ENCODE peak calls at places on chromosome 3, in five cellular contexts. Y is PC-3; Z is IMR-90; P is CD4-positive, alpha-beta T cell; R is prostate gland. J is an unnamed sample.

GRCh38 chr3:45666729-45667440 is 22.3 kb upstream of the SACM1L start:
- DNase-seq in Y (peak), Z (peak), P (no peak), R (no peak), J (no peak)

GRCh38 chr3:72345237-72345878 is 502.9 kb downstream of the SHQ1 start:
- DNase-seq in Y (peak), Z (no peak), P (no peak), R (no peak), J (no peak)

GRCh38 chr3:108477511-108478147 is 32.8 kb downstream of the MYH15 start:
- DNase-seq in Y (peak), Z (peak), P (peak), R (peak), J (no peak)

GRCh38 chr3:170038434-170039110 is 777 bp downstream of the GPR160 start:
- DNase-seq in Y (peak), Z (no peak), P (peak), R (peak), J (no peak)

GRCh38 chr3:48119495-48120193 is 68.6 kb downstream of the CDC25A start:
- DNase-seq in Y (no peak), Z (peak), P (no peak), R (no peak), J (no peak)

GRCh38 chr3:128619146-128619890 is 31.3 kb downstream of the RPN1 start:
- DNase-seq in Y (peak), Z (peak), P (no peak), R (no peak), J (no peak)

GRCh38 chr3:11556851-11557644 is 86.7 kb downstream of the VGLL4 start:
- DNase-seq in Y (no peak), Z (peak), P (no peak), R (no peak), J (no peak)

GRCh38 chr3:33758278-33758677 is 40.2 kb upstream of the PDCD6IP start:
- DNase-seq in Y (no peak), Z (no peak), P (no peak), R (no peak), J (no peak)

GRCh38 chr3:157581331-157581730 is 78.1 kb upstream of the VEPH1 start:
- DNase-seq in Y (no peak), Z (peak), P (no peak), R (no peak), J (peak)

GRCh38 chr3:42769477-42770131 is 3.4 kb downstream of the CCDC13 start:
- DNase-seq in Y (no peak), Z (no peak), P (no peak), R (no peak), J (no peak)

GRCh38 chr3:147613710-147614109 is 204.5 kb downstream of the ZIC1 start:
- DNase-seq in Y (no peak), Z (no peak), P (no peak), R (no peak), J (no peak)

GRCh38 chr3:187713504-187713903 is 11.1 kb upstream of the RTP2 start:
- DNase-seq in Y (peak), Z (peak), P (no peak), R (no peak), J (no peak)

GRCh38 chr3:128736598-128736997 is 10.6 kb downstream of the RAB7A start:
- DNase-seq in Y (no peak), Z (peak), P (no peak), R (no peak), J (no peak)

GRCh38 chr3:128698211-128699011 is 27.6 kb upstream of the RAB7A start:
- DNase-seq in Y (peak), Z (no peak), P (no peak), R (peak), J (no peak)

GRCh38 chr3:126355251-126355650 is 2.0 kb downstream of the KLF15 start:
- DNase-seq in Y (no peak), Z (no peak), P (no peak), R (no peak), J (no peak)

GRCh38 chr3:172965256-172965655 is 175.8 kb downstream of the SPATA16 start:
- DNase-seq in Y (peak), Z (peak), P (no peak), R (no peak), J (no peak)

GRCh38 chr3:98778383-98778782 is 15.2 kb downstream of the ST3GAL6 start:
- DNase-seq in Y (no peak), Z (peak), P (no peak), R (no peak), J (no peak)

DNA sequence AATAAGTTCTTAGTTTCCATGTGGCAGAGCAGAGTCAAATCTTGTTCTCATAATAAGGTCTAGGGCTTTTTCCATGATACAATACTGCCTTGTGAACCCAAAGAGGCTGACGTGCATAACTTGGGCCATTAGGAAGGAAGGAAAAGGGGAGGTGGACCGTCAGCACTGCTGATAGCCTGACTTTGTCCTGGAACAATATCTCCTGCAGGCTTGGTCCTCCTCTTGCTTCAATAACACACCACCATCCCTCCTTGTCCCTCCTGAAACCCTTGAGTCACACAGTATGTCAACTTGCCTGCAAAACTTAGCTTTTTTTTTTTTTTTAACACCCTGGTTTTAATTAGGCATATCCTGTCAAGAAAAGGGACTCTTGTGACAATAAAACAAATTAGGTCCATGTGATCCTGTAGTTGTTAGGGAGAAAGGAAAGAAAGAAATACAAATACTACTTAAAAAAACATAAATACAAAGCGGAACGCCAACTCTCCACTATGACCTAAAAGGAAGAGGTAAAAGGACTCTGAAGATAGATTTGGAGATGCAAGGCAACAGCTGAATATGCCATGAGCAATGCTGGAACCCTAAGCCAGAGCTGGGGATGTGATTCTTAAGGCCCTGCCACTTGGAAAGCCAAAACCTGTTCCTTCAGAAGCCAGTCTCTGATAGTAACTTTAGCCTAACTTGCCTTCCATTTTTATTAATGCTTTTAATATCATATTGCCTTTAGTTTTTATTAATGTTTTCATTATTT is 67.0 kb downstream of the WWTR1 start:
- DNase-seq in Y (no peak), Z (no peak), P (no peak), R (no peak), J (no peak)
- H3K27ac ChIP-seq in Y (no peak), Z (no peak), P (no peak), R (no peak), J (no peak)

DNA sequence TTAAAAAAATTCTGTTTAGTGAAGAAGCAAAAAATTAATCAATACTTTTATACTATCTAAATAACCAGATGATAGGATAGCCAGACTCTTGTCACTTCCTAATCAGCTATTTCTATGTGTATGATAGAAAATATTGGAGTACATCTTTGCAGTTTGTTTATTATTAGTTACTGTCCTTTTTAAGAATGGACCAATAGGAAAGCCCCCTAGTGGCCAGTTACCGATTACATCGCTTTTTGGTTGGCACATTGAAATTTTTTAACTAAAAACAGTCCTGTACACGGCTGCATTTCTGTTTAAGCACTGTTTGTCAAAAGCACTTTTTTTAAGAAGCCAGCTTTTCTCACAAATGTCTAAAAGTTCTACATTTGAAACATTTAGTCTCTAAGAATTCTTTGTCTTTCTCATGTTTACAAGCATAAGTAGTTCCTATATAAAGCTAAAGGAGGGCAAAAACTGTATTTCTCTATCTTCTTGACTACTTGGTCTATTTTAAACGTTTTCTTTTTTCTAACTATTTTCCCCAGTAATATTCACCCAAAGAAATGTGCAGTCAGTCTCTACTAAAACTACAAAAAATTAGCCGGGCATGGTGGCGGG is 253.2 kb upstream of the LRTM1 start:
- DNase-seq in Y (peak), Z (no peak), P (no peak), R (peak), J (no peak)
- TF ChIP-seq CTCF in Y (peak), Z (peak), P (peak), R (peak), J (peak)

GRCh38 chr3:51705276-51706020 is 1.4 kb upstream of the GRM2 start:
- DNase-seq in Y (no peak), Z (no peak), P (no peak), R (no peak), J (no peak)

GRCh38 chr3:51703776-51704510 is 2.9 kb upstream of the GRM2 start:
- DNase-seq in Y (no peak), Z (no peak), P (no peak), R (no peak), J (no peak)

GRCh38 chr3:51703026-51703775 is 3.7 kb upstream of the GRM2 start:
- DNase-seq in Y (no peak), Z (no peak), P (no peak), R (no peak), J (no peak)

GRCh38 chr3:51706021-51706485 is 815 bp upstream of the GRM2 start:
- DNase-seq in Y (no peak), Z (no peak), P (no peak), R (no peak), J (no peak)

DNA sequence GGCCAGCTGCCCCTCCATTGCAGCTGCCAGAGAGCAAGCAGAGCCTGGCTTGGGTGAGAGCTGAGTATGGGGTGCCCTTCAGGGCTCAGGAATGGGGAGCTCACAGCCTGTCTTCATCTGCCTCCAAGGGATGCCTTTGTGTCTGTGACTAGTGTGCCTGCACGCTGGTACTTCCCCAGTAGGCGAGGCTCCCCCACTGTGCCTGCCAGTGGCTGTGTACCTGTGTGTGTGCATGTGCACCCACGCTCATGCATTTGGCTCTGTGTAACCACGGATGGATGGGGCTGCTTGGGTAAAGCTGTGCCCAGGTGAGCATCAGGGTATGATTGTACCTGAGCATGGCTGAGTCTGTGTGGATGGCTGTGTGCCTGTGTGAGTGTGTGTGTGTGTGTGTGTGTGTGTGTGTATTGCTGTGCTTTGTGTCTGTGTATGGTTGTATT is 2.3 kb upstream of the GRM2 start:
- DNase-seq in Y (no peak), Z (no peak), P (no peak), R (no peak), J (no peak)
- H3K27ac ChIP-seq in Y (no peak), Z (no peak), P (no peak), R (no peak), J (no peak)

GRCh38 chr3:118231578-118231977 is 803.1 kb downstream of the IGSF11 start:
- DNase-seq in Y (no peak), Z (no peak), P (no peak), R (no peak), J (no peak)
- TF ChIP-seq CTCF in Y (no peak), Z (no peak), P (no peak), R (no peak), J (no peak)

DNA sequence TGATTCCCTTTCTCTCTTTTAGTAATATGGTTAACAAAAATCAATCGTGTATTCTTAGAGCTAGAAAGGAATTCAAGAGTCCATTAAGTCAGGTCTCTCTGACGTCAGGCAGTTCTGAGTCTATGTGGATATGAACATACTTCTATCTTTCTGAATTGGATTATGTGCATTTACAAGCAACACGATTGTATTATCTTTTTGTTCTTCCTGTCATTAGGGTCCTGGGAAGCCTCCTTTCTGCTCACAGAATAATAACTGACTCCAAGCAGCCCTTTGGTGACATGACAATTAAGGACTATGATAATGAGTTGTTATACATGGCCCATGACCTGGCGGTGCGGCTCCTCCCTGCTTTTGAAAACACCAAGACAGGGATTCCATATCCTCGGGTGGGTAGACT is 14.0 kb downstream of the EDEM1 start:
- DNase-seq in Y (no peak), Z (no peak), P (no peak), R (no peak), J (no peak)
- H3K27ac ChIP-seq in Y (no peak), Z (no peak), P (no peak), R (no peak), J (no peak)

DNA sequence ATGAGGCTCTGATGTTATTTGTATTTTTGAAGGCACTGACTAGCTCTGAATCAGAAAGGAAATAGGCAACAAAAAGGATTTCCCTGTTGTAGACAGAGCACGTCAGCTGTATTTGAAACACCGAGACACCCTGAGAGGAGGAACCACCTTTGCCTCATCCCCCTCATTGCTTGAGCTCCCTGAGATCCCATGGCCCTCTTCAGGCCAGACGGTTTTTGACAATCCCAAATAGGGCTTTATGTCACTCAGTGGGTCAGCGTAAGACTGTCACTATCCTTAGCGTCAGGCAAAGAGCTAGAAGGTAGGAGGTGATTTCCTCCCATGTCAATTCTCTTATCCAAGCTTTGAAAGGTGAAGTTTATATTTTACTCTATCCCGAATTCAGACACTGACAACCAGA is 254.3 kb downstream of the ZNF621 start:
- DNase-seq in Y (no peak), Z (no peak), P (no peak), R (no peak), J (peak)
- TF ChIP-seq CTCF in Y (no peak), Z (no peak), P (no peak), R (no peak), J (no peak)

J was measured in esophagus muscularis mucosa.